ENCODE peak calls at places on chromosomes 3 and 15, in seven cellular contexts. M, I, Z, Q, A, B and C are unnamed samples.

GRCh38 chr3:38597502-38598060 is 51.9 kb downstream of the SCN5A start:
- DNase-seq in M (no peak), I (no peak), Z (no peak), Q (no peak), A (no peak), B (no peak), C (no peak)

GRCh38 chr15:70578196-70578595 is 185.2 kb downstream of the UACA start:
- DNase-seq in M (no peak), I (no peak), Z (no peak), Q (no peak), A (no peak), B (no peak), C (no peak)

GRCh38 chr3:14774431-14774830 is 44.3 kb upstream of the FGD5 start:
- DNase-seq in M (no peak), I (no peak), Z (peak), Q (no peak), A (no peak), B (no peak), C (no peak)

GRCh38 chr3:18030371-18030870 is 288.0 kb upstream of the TBC1D5 start:
- DNase-seq in M (no peak), I (no peak), Z (no peak), Q (no peak), A (no peak), B (no peak), C (no peak)

GRCh38 chr3:193762657-193763056 is 169.6 kb downstream of the OPA1 start:
- DNase-seq in M (no peak), I (no peak), Z (no peak), Q (no peak), A (no peak), B (no peak), C (no peak)

GRCh38 chr3:174495231-174495755 is 363.8 kb upstream of the NAALADL2 start:
- DNase-seq in M (no peak), I (no peak), Z (no peak), Q (no peak), A (no peak), B (no peak), C (no peak)

GRCh38 chr3:73547427-73548036 is 77.2 kb downstream of the PDZRN3 start:
- DNase-seq in M (no peak), I (no peak), Z (no peak), Q (no peak), A (no peak), B (no peak), C (no peak)

GRCh38 chr3:158382479-158382878 is 188.5 kb upstream of the MLF1 start:
- DNase-seq in M (no peak), I (no peak), Z (no peak), Q (no peak), A (no peak), B (no peak), C (no peak)

GRCh38 chr3:194330579-194330978 is 20.5 kb downstream of the CPN2 start:
- DNase-seq in M (peak), I (no peak), Z (peak), Q (no peak), A (no peak), B (no peak), C (no peak)

GRCh38 chr15:98684995-98685525 is 36.7 kb downstream of the IGF1R start:
- DNase-seq in M (no peak), I (no peak), Z (no peak), Q (no peak), A (no peak), B (no peak), C (no peak)